ENCODE peak calls at places on chromosomes 6 and 20, in four cellular contexts. X is heart left ventricle, E is esophagus squamous epithelium, D is suprapubic skin. W is an unnamed sample.
A peak's percentile ranks its signal among the peaks of the same experiment; 100 is the strongest.

GRCh38 chr6:56962451-56962850 is 7.5 kb downstream of the BEND6 start:
- DNase-seq in X (no peak), E (no peak), D (no peak), W (no peak)

GRCh38 chr20:15411781-15412180 is 1074.4 kb upstream of the FLRT3 start:
- DNase-seq in X (no peak), E (no peak), D (no peak), W (no peak)

GRCh38 chr6:106510090-106510970 is 119.0 kb downstream of the RTN4IP1 start:
- DNase-seq in X (peak; percentile 54), E (no peak), D (peak; percentile 72), W (no peak)

GRCh38 chr6:71523548-71523947 is 234.9 kb downstream of the OGFRL1 start:
- DNase-seq in X (no peak), E (no peak), D (no peak), W (no peak)

GRCh38 chr6:8558953-8559352 is 123.6 kb upstream of the SLC35B3 start:
- DNase-seq in X (no peak), E (no peak), D (no peak), W (no peak)

GRCh38 chr6:44556046-44556445 is 168.5 kb downstream of the CDC5L start:
- DNase-seq in X (no peak), E (no peak), D (no peak), W (no peak)

GRCh38 chr6:122180132-122180531 is 219.3 kb upstream of the HSF2 start:
- DNase-seq in X (no peak), E (no peak), D (no peak), W (no peak)

GRCh38 chr6:47059216-47059885 is 17.2 kb upstream of the ADGRF1 start:
- DNase-seq in X (no peak), E (no peak), D (no peak), W (no peak)

GRCh38 chr20:266213-266603 is 8.7 kb downstream of the DEFB132 start:
- DNase-seq in X (no peak), E (no peak), D (no peak), W (no peak)
- H3K4me3 ChIP-seq in X (peak overlapping the region; percentile 53), E (no peak overlapping the region), D (peak overlapping the region; percentile 51), W (peak overlapping the region; percentile 55)

GRCh38 chr20:44616604-44616964 is 34.2 kb downstream of the PKIG start:
- DNase-seq in X (peak; percentile 70), E (no peak), D (peak; percentile 59), W (no peak)
- H3K27ac ChIP-seq in X (peak overlapping the region; percentile 76), E (no peak overlapping the region), D (peak overlapping the region; percentile 25), W (no peak overlapping the region)

DNA sequence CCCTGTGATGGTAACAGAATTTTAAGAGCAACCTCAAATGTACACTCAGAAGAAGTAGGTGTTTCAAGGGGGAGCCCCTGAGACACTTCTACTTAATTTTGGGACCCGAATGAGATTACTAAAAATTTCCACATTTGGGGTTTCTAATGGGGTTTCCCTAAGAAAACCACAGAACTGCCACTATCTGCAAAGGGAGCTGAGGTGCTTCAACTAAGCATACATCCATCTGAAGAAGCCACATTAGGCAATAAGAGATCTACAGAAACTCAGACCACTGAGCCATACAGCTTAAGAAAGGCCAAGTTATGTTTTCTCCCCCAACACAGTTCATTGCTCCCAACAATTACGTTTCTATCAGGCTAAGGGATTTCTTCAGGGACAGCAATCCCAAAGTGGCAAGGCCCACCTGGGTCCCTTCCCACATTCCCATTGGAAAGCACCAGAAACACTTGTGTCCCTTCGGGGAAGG is 5.2 kb downstream of the BCL2L1 start:
- DNase-seq in X (no peak), E (no peak), D (no peak), W (no peak)
- TF ChIP-seq POLR2A in X (no peak), E (no peak), D (no peak), W (no peak)

GRCh38 chr20:45346291-45346718 is 1.9 kb downstream of the SDC4 start:
- DNase-seq in X (no peak), E (no peak), D (no peak), W (no peak)
- H3K4me3 ChIP-seq in X (peak overlapping the region; percentile 76), E (peak overlapping the region; percentile 87), D (peak overlapping the region; percentile 75), W (peak overlapping the region; percentile 58)

GRCh38 chr6:33770116-33770832 is 18.7 kb downstream of the LEMD2 start:
- DNase-seq in X (no peak), E (no peak), D (no peak), W (no peak)

GRCh38 chr6:33772902-33773472 is 15.9 kb downstream of the LEMD2 start:
- DNase-seq in X (no peak), E (no peak), D (no peak), W (no peak)

GRCh38 chr6:33770833-33771341 is 18.0 kb downstream of the LEMD2 start:
- DNase-seq in X (no peak), E (no peak), D (no peak), W (no peak)

GRCh38 chr6:33771342-33772113 is 17.4 kb downstream of the LEMD2 start:
- DNase-seq in X (peak; percentile 75), E (no peak), D (peak; percentile 78), W (peak; percentile 61)

GRCh38 chr6:33772114-33772830 is 16.7 kb downstream of the LEMD2 start:
- DNase-seq in X (no peak), E (no peak), D (no peak), W (no peak)
- H3K27ac ChIP-seq in X (peak overlapping the region; percentile 32), E (peak overlapping the region; percentile 28), D (peak overlapping the region; percentile 78), W (peak overlapping the region; percentile 86)

W was measured in tibial nerve.